ENCODE peak calls at places on chromosomes 2 and 18, in seven cellular contexts. K is NCI-H2081; Q is COR-L47; T is stimulated activated CD4-positive, alpha-beta T cell treated with anti-CD3 and anti-CD28 coated beads, Interleukin-2, amount 100 ng/mL, for 4 hours; I is SHP77; R is GOT3; J is HAP-1. M is an unnamed sample.

GRCh38 chr18:2387588-2387987 is 183.7 kb downstream of the METTL4 start:
- DNase-seq in K (no peak), Q (no peak), T (no peak), I (no peak), R (no peak), J (no peak), M (no peak)

GRCh38 chr18:54089749-54090459 is 134.6 kb downstream of the MBD2 start:
- DNase-seq in K (no peak), Q (no peak), T (no peak), I (no peak), R (no peak), J (no peak), M (no peak)

GRCh38 chr2:229798446-229799147 is 84.2 kb upstream of the DNER start:
- DNase-seq in K (no peak), Q (no peak), T (no peak), I (no peak), R (no peak), J (no peak), M (no peak)

GRCh38 chr2:10284108-10284870 is 18.4 kb upstream of the HPCAL1 start:
- DNase-seq in K (no peak), Q (no peak), T (no peak), I (no peak), R (no peak), J (no peak), M (no peak)

GRCh38 chr2:188785515-188785914 is 188.7 kb upstream of the COL3A1 start:
- DNase-seq in K (no peak), Q (no peak), T (no peak), I (no peak), R (no peak), J (no peak), M (no peak)

GRCh38 chr2:240819404-240820013 is 510 bp downstream of the KIF1A start:
- DNase-seq in K (peak), Q (no peak), T (no peak), I (no peak), R (no peak), J (peak), M (peak)

GRCh38 chr2:9555338-9556120 is at the start of gene ADAM17:
- DNase-seq in K (peak), Q (peak), T (peak), I (peak), R (peak), J (peak), M (peak)

GRCh38 chr2:118319271-118319684 is 231.0 kb downstream of the INSIG2 start:
- DNase-seq in K (no peak), Q (no peak), T (no peak), I (no peak), R (no peak), J (peak), M (no peak)

GRCh38 chr2:100520224-100520623 is 42.6 kb upstream of the PDCL3 start:
- DNase-seq in K (no peak), Q (no peak), T (no peak), I (no peak), R (no peak), J (no peak), M (no peak)

GRCh38 chr2:241156997-241157441 is 6.8 kb downstream of the PPP1R7 start:
- DNase-seq in K (peak), Q (peak), T (no peak), I (no peak), R (no peak), J (no peak), M (no peak)

GRCh38 chr2:73985318-73986084 is 791 bp downstream of the TET3 start:
- DNase-seq in K (peak), Q (peak), T (peak), I (no peak), R (no peak), J (peak), M (no peak)

GRCh38 chr2:109242222-109242653 is 113.2 kb downstream of the SH3RF3 start:
- DNase-seq in K (no peak), Q (no peak), T (no peak), I (no peak), R (no peak), J (no peak), M (no peak)

GRCh38 chr2:76330865-76331264 is 620.1 kb upstream of the GCFC2 start:
- DNase-seq in K (no peak), Q (no peak), T (no peak), I (no peak), R (no peak), J (no peak), M (no peak)

GRCh38 chr2:164430166-164430783 is 191.0 kb downstream of the GRB14 start:
- DNase-seq in K (peak), Q (peak), T (no peak), I (no peak), R (no peak), J (peak), M (peak)

GRCh38 chr2:234606906-234607305 is 110.0 kb upstream of the ARL4C start:
- DNase-seq in K (no peak), Q (no peak), T (no peak), I (no peak), R (no peak), J (no peak), M (no peak)

GRCh38 chr2:174023591-174024523 is 58.7 kb upstream of the SP3 start:
- DNase-seq in K (no peak), Q (no peak), T (no peak), I (no peak), R (peak), J (peak), M (no peak)

GRCh38 chr18:23583071-23583865 is 3.0 kb downstream of the NPC1 start:
- DNase-seq in K (no peak), Q (no peak), T (no peak), I (no peak), R (no peak), J (no peak), M (no peak)

GRCh38 chr2:9256570-9257043 is 50.0 kb downstream of the ASAP2 start:
- DNase-seq in K (no peak), Q (no peak), T (no peak), I (no peak), R (no peak), J (no peak), M (no peak)

GRCh38 chr18:24924066-24924716 is 427.8 kb downstream of the ZNF521 start:
- DNase-seq in K (no peak), Q (no peak), T (no peak), I (no peak), R (no peak), J (no peak), M (no peak)

GRCh38 chr2:174586896-174587295 is 10.7 kb downstream of the WIPF1 start:
- DNase-seq in K (no peak), Q (no peak), T (no peak), I (no peak), R (no peak), J (no peak), M (no peak)

GRCh38 chr2:88521445-88522070 is 69.1 kb upstream of the FOXI3 start:
- DNase-seq in K (no peak), Q (no peak), T (no peak), I (no peak), R (no peak), J (no peak), M (no peak)

GRCh38 chr2:105287692-105288091 is 41.8 kb downstream of the TGFBRAP1 start:
- DNase-seq in K (peak), Q (no peak), T (no peak), I (peak), R (no peak), J (peak), M (no peak)

GRCh38 chr2:168198476-168199192 is 48.8 kb downstream of the STK39 start:
- DNase-seq in K (no peak), Q (no peak), T (no peak), I (no peak), R (no peak), J (no peak), M (no peak)

GRCh38 chr18:42296723-42297122 is 341.7 kb downstream of the PIK3C3 start:
- DNase-seq in K (no peak), Q (no peak), T (no peak), I (no peak), R (no peak), J (no peak), M (no peak)

GRCh38 chr2:180847073-180847472 is 133.3 kb upstream of the UBE2E3 start:
- DNase-seq in K (no peak), Q (no peak), T (no peak), I (no peak), R (no peak), J (no peak), M (no peak)

GRCh38 chr2:168424112-168424951 is 31.7 kb upstream of the CERS6 start:
- DNase-seq in K (no peak), Q (no peak), T (no peak), I (no peak), R (no peak), J (peak), M (no peak)

GRCh38 chr2:69582582-69583176 is 60.9 kb downstream of the AAK1 start:
- DNase-seq in K (no peak), Q (peak), T (no peak), I (no peak), R (no peak), J (no peak), M (no peak)

GRCh38 chr2:55611997-55612396 is 5.4 kb downstream of the PPP4R3B start:
- DNase-seq in K (no peak), Q (no peak), T (no peak), I (no peak), R (no peak), J (no peak), M (no peak)

GRCh38 chr18:57915848-57916596 is 112.9 kb upstream of the ATP8B1 start:
- DNase-seq in K (no peak), Q (no peak), T (no peak), I (no peak), R (no peak), J (no peak), M (no peak)

GRCh38 chr2:217331577-217332139 is 471.8 kb upstream of the TNP1 start:
- DNase-seq in K (no peak), Q (no peak), T (no peak), I (peak), R (no peak), J (peak), M (no peak)

GRCh38 chr2:881204-881918 is 69.3 kb upstream of the SNTG2 start:
- DNase-seq in K (no peak), Q (no peak), T (no peak), I (no peak), R (no peak), J (peak), M (no peak)

GRCh38 chr2:172196768-172197322 is 94.1 kb upstream of the DLX2 start:
- DNase-seq in K (no peak), Q (no peak), T (no peak), I (no peak), R (peak), J (no peak), M (no peak)